ENCODE peak calls at places on chromosomes 11 and 22, in eight cellular contexts. N is ovary, K is prostate gland, Z is endothelial cell of umbilical vein, J is body of pancreas, Q is IMR-90, O is suprapubic skin, P is A549. S is an unnamed sample.

GRCh38 chr11:48019230-48019584 is 38.8 kb downstream of the PTPRJ start:
- DNase-seq in N (no peak), K (no peak), Z (peak; percentile 65), J (no peak), Q (no peak), O (no peak), P (no peak), S (no peak)

GRCh38 chr11:96218013-96218412 is 125.0 kb downstream of the MAML2 start:
- DNase-seq in N (no peak), K (no peak), Z (no peak), J (no peak), Q (no peak), O (no peak), P (no peak), S (no peak)

GRCh38 chr22:19535001-19535400 is 10.8 kb upstream of the CLDN5 start:
- DNase-seq in N (no peak), K (no peak), Z (peak; percentile 72), J (no peak), Q (no peak), O (no peak), P (no peak), S (no peak)

GRCh38 chr22:25395915-25396314 is 168.6 kb upstream of the GRK3 start:
- DNase-seq in N (no peak), K (no peak), Z (no peak), J (no peak), Q (no peak), O (no peak), P (no peak), S (no peak)

GRCh38 chr11:126676536-126676935 is 321.1 kb downstream of the ST3GAL4 start:
- DNase-seq in N (no peak), K (no peak), Z (no peak), J (no peak), Q (no peak), O (no peak), P (no peak), S (no peak)

GRCh38 chr11:7501894-7502293 is 11.9 kb upstream of the PPFIBP2 start:
- DNase-seq in N (no peak), K (no peak), Z (no peak), J (no peak), Q (no peak), O (no peak), P (no peak), S (no peak)

GRCh38 chr11:26623076-26623666 is 51.1 kb upstream of the MUC15 start:
- DNase-seq in N (no peak), K (no peak), Z (no peak), J (no peak), Q (peak; percentile 4), O (no peak), P (peak; percentile 15), S (no peak)

GRCh38 chr22:48827228-48827810 is 1000.4 kb downstream of the BRD1 start:
- DNase-seq in N (no peak), K (no peak), Z (no peak), J (no peak), Q (no peak), O (peak; percentile 65), P (no peak), S (no peak)

GRCh38 chr11:130042093-130042591 is 27.6 kb upstream of the APLP2 start:
- DNase-seq in N (no peak), K (no peak), Z (peak; percentile 95), J (no peak), Q (peak; percentile 99), O (no peak), P (peak; percentile 38), S (peak; percentile 59)

GRCh38 chr11:33257897-33258630 is 883 bp downstream of the HIPK3 start:
- DNase-seq in N (peak; percentile 95), K (peak; percentile 85), Z (peak; percentile 82), J (peak; percentile 85), Q (peak; percentile 83), O (peak; percentile 93), P (peak; percentile 48), S (peak; percentile 44)

GRCh38 chr22:41664490-41664889 is 24.2 kb downstream of the SNU13 start:
- DNase-seq in N (no peak), K (no peak), Z (no peak), J (no peak), Q (no peak), O (no peak), P (no peak), S (no peak)

DNA sequence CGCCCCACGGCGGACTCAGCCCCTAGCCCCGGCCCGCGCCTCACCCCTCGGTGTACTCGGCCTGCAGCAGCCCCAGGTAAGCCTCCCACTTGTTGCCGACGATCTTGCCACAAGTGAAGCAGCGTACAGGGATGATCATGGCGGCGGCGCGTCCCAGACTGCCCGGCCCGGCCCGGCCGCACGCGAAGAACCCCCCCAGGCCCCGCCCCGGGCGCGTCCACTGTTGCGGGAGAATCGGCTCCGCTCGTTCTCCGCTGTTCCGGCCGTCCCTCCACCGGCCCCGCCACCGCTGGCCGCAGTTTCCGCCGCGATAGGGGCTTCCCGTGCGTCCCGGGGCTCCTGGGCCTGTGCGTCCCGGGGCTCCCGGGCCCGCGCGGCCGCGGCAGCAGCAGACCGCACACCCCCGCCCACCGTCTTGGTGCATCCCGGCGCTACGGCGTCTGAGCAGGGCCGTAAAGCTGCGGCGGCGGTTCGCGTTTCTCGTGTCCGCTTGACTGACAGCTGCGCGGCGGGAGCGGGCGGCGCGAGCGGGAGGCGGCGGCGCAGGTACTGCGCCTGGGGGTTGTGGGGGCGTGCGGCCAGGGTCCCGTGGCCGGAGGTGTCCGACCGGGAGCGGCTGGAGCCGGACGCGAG is at the start of the genes POLR2L and TSPAN4:
- DNase-seq in N (peak; percentile 91), K (peak; percentile 83), Z (peak; percentile 85), J (peak; percentile 92), Q (peak; percentile 84), O (peak; percentile 98), P (no peak), S (no peak)
- TF ChIP-seq POLR2A in N (peak; percentile 80), K (peak; percentile 84), Z (peak; percentile 99), J (peak; percentile 93), Q (peak; percentile 97), O (peak; percentile 75), P (peak; percentile 98), S (peak; percentile 99)

DNA sequence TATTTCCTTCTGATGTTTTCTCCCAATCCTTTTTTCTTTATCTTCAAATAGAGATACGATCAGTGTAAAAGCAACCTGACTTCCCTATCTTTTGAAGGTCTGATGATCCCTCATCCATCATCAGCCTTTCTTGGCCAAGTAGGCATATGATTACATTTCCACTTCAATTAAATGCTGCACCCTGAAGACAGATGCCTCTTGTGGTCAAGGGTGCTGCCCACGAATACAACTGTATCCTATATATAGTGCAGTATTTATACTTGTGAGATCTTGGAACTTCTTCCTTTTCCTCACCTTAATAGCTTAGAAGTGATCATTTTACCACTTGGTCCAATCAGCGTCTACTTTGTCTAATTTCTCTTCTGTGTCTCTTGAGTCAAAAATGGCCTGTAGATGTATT is 9.3 kb upstream of the ZNRF3 start:
- DNase-seq in N (no peak), K (no peak), Z (no peak), J (no peak), Q (no peak), O (no peak), P (no peak), S (no peak)
- TF ChIP-seq POLR2A in N (no peak), K (no peak), Z (no peak), J (no peak), Q (no peak), O (no peak), P (no peak), S (no peak)

DNA sequence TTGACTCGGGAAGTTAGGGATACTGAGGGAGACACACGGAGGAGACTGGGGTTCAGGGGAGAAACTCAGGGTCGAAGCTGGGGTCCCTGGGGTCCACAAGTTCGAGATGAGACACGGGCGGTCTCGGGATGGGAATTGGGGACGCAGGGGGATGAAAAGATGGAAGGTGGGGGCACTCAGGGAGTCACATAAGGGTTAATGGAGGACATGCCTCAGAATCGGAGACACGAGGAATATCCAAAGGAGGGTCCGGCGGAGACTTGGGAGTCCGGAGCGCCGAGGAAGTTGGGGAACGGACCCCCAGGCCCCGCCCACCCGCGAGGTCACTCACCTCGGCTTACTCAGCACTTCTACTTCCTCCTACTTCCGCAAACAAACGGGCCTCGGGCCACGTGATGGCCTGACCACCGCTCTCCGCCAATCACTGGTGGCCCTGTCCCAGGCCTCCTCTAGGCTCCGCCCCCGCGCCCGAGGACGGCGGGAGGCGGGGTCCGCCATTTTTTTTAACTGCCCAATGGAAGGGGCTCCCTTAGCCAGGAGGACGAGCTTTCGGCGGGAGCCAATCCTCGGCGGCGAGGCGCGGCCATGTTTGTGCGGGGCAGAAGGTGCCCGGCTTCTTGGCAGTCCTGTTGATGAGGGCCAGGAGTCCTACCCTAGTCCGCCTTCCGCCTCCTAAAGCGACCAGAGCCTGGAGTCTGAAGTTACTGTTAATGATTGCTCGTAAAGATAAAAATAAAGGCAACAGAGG is at the start of gene PLA2G6:
- DNase-seq in N (peak; percentile 99), K (peak; percentile 98), Z (peak; percentile 100), J (peak; percentile 99), Q (peak; percentile 98), O (peak; percentile 99), P (peak; percentile 91), S (peak; percentile 80)
- TF ChIP-seq POLR2A in N (peak; percentile 55), K (peak; percentile 71), Z (peak; percentile 64), J (peak; percentile 59), Q (peak; percentile 37), O (no peak), P (peak; percentile 12), S (peak; percentile 14)

GRCh38 chr11:65634905-65635731 is 2.8 kb upstream of the SIPA1 start:
- DNase-seq in N (no peak), K (no peak), Z (no peak), J (no peak), Q (no peak), O (no peak), P (no peak), S (no peak)
- TF ChIP-seq POLR2A in N (no peak), K (no peak), Z (no peak), J (no peak), Q (no peak), O (no peak), P (no peak), S (no peak)

GRCh38 chr22:29766632-29767288 is at the start of gene ZMAT5:
- DNase-seq in N (peak; percentile 93), K (peak; percentile 97), Z (peak; percentile 96), J (peak; percentile 97), Q (peak; percentile 95), O (peak; percentile 95), P (peak; percentile 97), S (peak; percentile 91)
- TF ChIP-seq POLR2A in N (no peak), K (peak; percentile 90), Z (peak; percentile 27), J (peak; percentile 93), Q (peak; percentile 37), O (no peak), P (peak; percentile 79), S (peak; percentile 65)

DNA sequence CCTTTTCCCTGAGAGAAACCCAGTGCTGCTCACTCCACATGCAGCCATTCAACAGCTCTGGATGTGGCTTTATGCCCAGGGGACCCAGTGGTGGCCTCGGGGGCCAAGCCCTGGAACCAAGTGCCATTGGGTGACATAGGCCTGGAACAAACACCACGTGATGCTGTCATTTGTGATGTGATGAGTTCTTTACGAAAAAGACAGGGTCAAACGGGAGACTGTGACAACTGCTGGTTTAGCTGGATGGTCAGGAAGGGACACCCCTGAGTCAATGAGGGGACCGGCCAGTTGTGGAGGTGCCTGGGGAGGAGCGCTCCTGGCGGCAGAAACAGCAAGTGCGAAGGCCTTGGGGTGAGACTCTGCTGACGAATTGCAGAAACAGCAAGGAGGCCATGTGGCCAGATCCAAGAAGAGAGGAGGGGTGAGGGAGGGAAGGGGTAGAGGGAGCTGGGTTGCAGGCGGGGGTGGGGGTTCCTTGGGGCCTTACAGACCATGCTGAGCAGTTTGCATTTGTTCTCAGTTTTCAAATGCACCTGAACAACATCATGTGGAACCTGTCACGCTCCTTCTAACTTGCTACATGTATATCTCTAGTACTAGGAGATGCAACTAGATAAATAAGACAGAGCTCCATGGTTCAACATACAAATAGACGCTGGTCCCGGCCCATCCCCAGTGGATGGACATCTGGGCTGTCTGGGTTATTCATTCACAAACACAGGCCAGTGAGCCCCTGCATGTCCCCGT is 56.1 kb downstream of the IGLL5 start:
- DNase-seq in N (no peak), K (no peak), Z (no peak), J (no peak), Q (no peak), O (peak; percentile 52), P (no peak), S (no peak)
- TF ChIP-seq POLR2A in N (no peak), K (no peak), Z (no peak), J (no peak), Q (no peak), O (no peak), P (no peak), S (no peak)

S was measured in H54.